ENCODE peak calls at places on chromosomes 2 and 18, in ten cellular contexts. One of them, this sample, is unnamed.

GRCh38 chr2:160039166-160039903 is 23.1 kb downstream of the PLA2R1 start:
- ATAC-seq in naive thymus-derived CD4-positive, alpha-beta T cell: no peak
- ATAC-seq in activated T-helper 17 cell treated with anti-CD3 and anti-CD28 coated beads, Interleukin-2, amount 50 U/mL, for 72 hours: no peak
- ATAC-seq in heart right ventricle: no peak
- ATAC-seq in left lobe of liver: peak; percentile 47
- ATAC-seq in esophagus mucosa: no peak
- ATAC-seq in mucosa of descending colon: no peak
- ATAC-seq in lower lobe of right lung: peak; percentile 51
- ATAC-seq in activated CD8-positive, alpha-beta memory T cell treated with anti-CD3 and anti-CD28 coated beads, Interleukin-2, amount 10 ng/mL, durations not matched to agents 7 days and 5 days: no peak
- ATAC-seq in GM23338: no peak
- ATAC-seq in this sample: no peak

GRCh38 chr2:208294482-208295024 is 28.5 kb downstream of the PIKFYVE start:
- ATAC-seq in naive thymus-derived CD4-positive, alpha-beta T cell: no peak
- ATAC-seq in activated T-helper 17 cell treated with anti-CD3 and anti-CD28 coated beads, Interleukin-2, amount 50 U/mL, for 72 hours: no peak
- ATAC-seq in heart right ventricle: no peak
- ATAC-seq in left lobe of liver: no peak
- ATAC-seq in esophagus mucosa: no peak
- ATAC-seq in mucosa of descending colon: no peak
- ATAC-seq in lower lobe of right lung: no peak
- ATAC-seq in activated CD8-positive, alpha-beta memory T cell treated with anti-CD3 and anti-CD28 coated beads, Interleukin-2, amount 10 ng/mL, durations not matched to agents 7 days and 5 days: no peak
- ATAC-seq in GM23338: no peak
- ATAC-seq in this sample: no peak

GRCh38 chr2:191365089-191365488 is 119.9 kb downstream of the MYO1B start:
- ATAC-seq in naive thymus-derived CD4-positive, alpha-beta T cell: no peak
- ATAC-seq in activated T-helper 17 cell treated with anti-CD3 and anti-CD28 coated beads, Interleukin-2, amount 50 U/mL, for 72 hours: no peak
- ATAC-seq in heart right ventricle: no peak
- ATAC-seq in left lobe of liver: no peak
- ATAC-seq in esophagus mucosa: no peak
- ATAC-seq in mucosa of descending colon: peak; percentile 58
- ATAC-seq in lower lobe of right lung: no peak
- ATAC-seq in activated CD8-positive, alpha-beta memory T cell treated with anti-CD3 and anti-CD28 coated beads, Interleukin-2, amount 10 ng/mL, durations not matched to agents 7 days and 5 days: no peak
- ATAC-seq in GM23338: no peak
- ATAC-seq in this sample: no peak

GRCh38 chr2:15812187-15812830 is 128.0 kb upstream of the MYCN start:
- ATAC-seq in naive thymus-derived CD4-positive, alpha-beta T cell: no peak
- ATAC-seq in activated T-helper 17 cell treated with anti-CD3 and anti-CD28 coated beads, Interleukin-2, amount 50 U/mL, for 72 hours: no peak
- ATAC-seq in heart right ventricle: no peak
- ATAC-seq in left lobe of liver: no peak
- ATAC-seq in esophagus mucosa: no peak
- ATAC-seq in mucosa of descending colon: no peak
- ATAC-seq in lower lobe of right lung: no peak
- ATAC-seq in activated CD8-positive, alpha-beta memory T cell treated with anti-CD3 and anti-CD28 coated beads, Interleukin-2, amount 10 ng/mL, durations not matched to agents 7 days and 5 days: no peak
- ATAC-seq in GM23338: peak; percentile 24
- ATAC-seq in this sample: no peak

GRCh38 chr2:30871980-30872789 is 64.9 kb upstream of the CAPN13 start:
- ATAC-seq in naive thymus-derived CD4-positive, alpha-beta T cell: no peak
- ATAC-seq in activated T-helper 17 cell treated with anti-CD3 and anti-CD28 coated beads, Interleukin-2, amount 50 U/mL, for 72 hours: no peak
- ATAC-seq in heart right ventricle: peak; percentile 61
- ATAC-seq in left lobe of liver: no peak
- ATAC-seq in esophagus mucosa: peak; percentile 97
- ATAC-seq in mucosa of descending colon: no peak
- ATAC-seq in lower lobe of right lung: peak; percentile 93
- ATAC-seq in activated CD8-positive, alpha-beta memory T cell treated with anti-CD3 and anti-CD28 coated beads, Interleukin-2, amount 10 ng/mL, durations not matched to agents 7 days and 5 days: no peak
- ATAC-seq in GM23338: peak; percentile 95
- ATAC-seq in this sample: no peak

GRCh38 chr2:240387669-240388358 is 47.6 kb upstream of the GPC1 start:
- ATAC-seq in naive thymus-derived CD4-positive, alpha-beta T cell: no peak
- ATAC-seq in activated T-helper 17 cell treated with anti-CD3 and anti-CD28 coated beads, Interleukin-2, amount 50 U/mL, for 72 hours: no peak
- ATAC-seq in heart right ventricle: peak; percentile 67
- ATAC-seq in left lobe of liver: no peak
- ATAC-seq in esophagus mucosa: no peak
- ATAC-seq in mucosa of descending colon: peak; percentile 30
- ATAC-seq in lower lobe of right lung: no peak
- ATAC-seq in activated CD8-positive, alpha-beta memory T cell treated with anti-CD3 and anti-CD28 coated beads, Interleukin-2, amount 10 ng/mL, durations not matched to agents 7 days and 5 days: no peak
- ATAC-seq in GM23338: no peak
- ATAC-seq in this sample: peak; percentile 54

GRCh38 chr18:11981633-11982366 is 493 bp downstream of the IMPA2 start:
- ATAC-seq in naive thymus-derived CD4-positive, alpha-beta T cell: peak; percentile 0
- ATAC-seq in activated T-helper 17 cell treated with anti-CD3 and anti-CD28 coated beads, Interleukin-2, amount 50 U/mL, for 72 hours: peak; percentile 15
- ATAC-seq in heart right ventricle: peak; percentile 4
- ATAC-seq in left lobe of liver: peak; percentile 25
- ATAC-seq in esophagus mucosa: peak; percentile 12
- ATAC-seq in mucosa of descending colon: peak; percentile 27
- ATAC-seq in lower lobe of right lung: peak; percentile 29
- ATAC-seq in activated CD8-positive, alpha-beta memory T cell treated with anti-CD3 and anti-CD28 coated beads, Interleukin-2, amount 10 ng/mL, durations not matched to agents 7 days and 5 days: peak; percentile 9
- ATAC-seq in GM23338: peak; percentile 17
- ATAC-seq in this sample: peak; percentile 2

GRCh38 chr2:241273552-241273988 is 41.9 kb downstream of the HDLBP start:
- ATAC-seq in naive thymus-derived CD4-positive, alpha-beta T cell: no peak
- ATAC-seq in activated T-helper 17 cell treated with anti-CD3 and anti-CD28 coated beads, Interleukin-2, amount 50 U/mL, for 72 hours: no peak
- ATAC-seq in heart right ventricle: no peak
- ATAC-seq in left lobe of liver: peak; percentile 22
- ATAC-seq in esophagus mucosa: no peak
- ATAC-seq in mucosa of descending colon: no peak
- ATAC-seq in lower lobe of right lung: no peak
- ATAC-seq in activated CD8-positive, alpha-beta memory T cell treated with anti-CD3 and anti-CD28 coated beads, Interleukin-2, amount 10 ng/mL, durations not matched to agents 7 days and 5 days: no peak
- ATAC-seq in GM23338: peak; percentile 30
- ATAC-seq in this sample: no peak

GRCh38 chr2:11658208-11658607 is 11.8 kb downstream of the NTSR2 start:
- ATAC-seq in naive thymus-derived CD4-positive, alpha-beta T cell: no peak
- ATAC-seq in activated T-helper 17 cell treated with anti-CD3 and anti-CD28 coated beads, Interleukin-2, amount 50 U/mL, for 72 hours: no peak
- ATAC-seq in heart right ventricle: no peak
- ATAC-seq in left lobe of liver: no peak
- ATAC-seq in esophagus mucosa: peak; percentile 76
- ATAC-seq in mucosa of descending colon: no peak
- ATAC-seq in lower lobe of right lung: no peak
- ATAC-seq in activated CD8-positive, alpha-beta memory T cell treated with anti-CD3 and anti-CD28 coated beads, Interleukin-2, amount 10 ng/mL, durations not matched to agents 7 days and 5 days: no peak
- ATAC-seq in GM23338: no peak
- ATAC-seq in this sample: no peak

GRCh38 chr2:183113630-183114029 is 10.6 kb upstream of the NUP35 start:
- ATAC-seq in naive thymus-derived CD4-positive, alpha-beta T cell: no peak
- ATAC-seq in activated T-helper 17 cell treated with anti-CD3 and anti-CD28 coated beads, Interleukin-2, amount 50 U/mL, for 72 hours: no peak
- ATAC-seq in heart right ventricle: no peak
- ATAC-seq in left lobe of liver: no peak
- ATAC-seq in esophagus mucosa: no peak
- ATAC-seq in mucosa of descending colon: no peak
- ATAC-seq in lower lobe of right lung: no peak
- ATAC-seq in activated CD8-positive, alpha-beta memory T cell treated with anti-CD3 and anti-CD28 coated beads, Interleukin-2, amount 10 ng/mL, durations not matched to agents 7 days and 5 days: no peak
- ATAC-seq in GM23338: no peak
- ATAC-seq in this sample: no peak

GRCh38 chr2:46902465-46902864 is 13.1 kb downstream of the MCFD2 start:
- ATAC-seq in naive thymus-derived CD4-positive, alpha-beta T cell: no peak
- ATAC-seq in activated T-helper 17 cell treated with anti-CD3 and anti-CD28 coated beads, Interleukin-2, amount 50 U/mL, for 72 hours: no peak
- ATAC-seq in heart right ventricle: no peak
- ATAC-seq in left lobe of liver: no peak
- ATAC-seq in esophagus mucosa: no peak
- ATAC-seq in mucosa of descending colon: no peak
- ATAC-seq in lower lobe of right lung: no peak
- ATAC-seq in activated CD8-positive, alpha-beta memory T cell treated with anti-CD3 and anti-CD28 coated beads, Interleukin-2, amount 10 ng/mL, durations not matched to agents 7 days and 5 days: no peak
- ATAC-seq in GM23338: no peak
- ATAC-seq in this sample: no peak

GRCh38 chr18:607930-608329 is 11.1 kb downstream of the CLUL1 start:
- ATAC-seq in naive thymus-derived CD4-positive, alpha-beta T cell: no peak
- ATAC-seq in activated T-helper 17 cell treated with anti-CD3 and anti-CD28 coated beads, Interleukin-2, amount 50 U/mL, for 72 hours: no peak
- ATAC-seq in heart right ventricle: no peak
- ATAC-seq in left lobe of liver: no peak
- ATAC-seq in esophagus mucosa: no peak
- ATAC-seq in mucosa of descending colon: no peak
- ATAC-seq in lower lobe of right lung: peak; percentile 42
- ATAC-seq in activated CD8-positive, alpha-beta memory T cell treated with anti-CD3 and anti-CD28 coated beads, Interleukin-2, amount 10 ng/mL, durations not matched to agents 7 days and 5 days: no peak
- ATAC-seq in GM23338: no peak
- ATAC-seq in this sample: peak; percentile 10

GRCh38 chr2:3147641-3148530 is 229.7 kb downstream of the EIPR1 start:
- ATAC-seq in naive thymus-derived CD4-positive, alpha-beta T cell: peak; percentile 23
- ATAC-seq in activated T-helper 17 cell treated with anti-CD3 and anti-CD28 coated beads, Interleukin-2, amount 50 U/mL, for 72 hours: no peak
- ATAC-seq in heart right ventricle: no peak
- ATAC-seq in left lobe of liver: peak; percentile 8
- ATAC-seq in esophagus mucosa: no peak
- ATAC-seq in mucosa of descending colon: peak; percentile 9
- ATAC-seq in lower lobe of right lung: no peak
- ATAC-seq in activated CD8-positive, alpha-beta memory T cell treated with anti-CD3 and anti-CD28 coated beads, Interleukin-2, amount 10 ng/mL, durations not matched to agents 7 days and 5 days: no peak
- ATAC-seq in GM23338: no peak
- ATAC-seq in this sample: no peak

GRCh38 chr18:31399336-31400032 is 22.9 kb downstream of the DSG4 start:
- ATAC-seq in naive thymus-derived CD4-positive, alpha-beta T cell: no peak
- ATAC-seq in activated T-helper 17 cell treated with anti-CD3 and anti-CD28 coated beads, Interleukin-2, amount 50 U/mL, for 72 hours: no peak
- ATAC-seq in heart right ventricle: no peak
- ATAC-seq in left lobe of liver: no peak
- ATAC-seq in esophagus mucosa: peak; percentile 79
- ATAC-seq in mucosa of descending colon: peak; percentile 74
- ATAC-seq in lower lobe of right lung: no peak
- ATAC-seq in activated CD8-positive, alpha-beta memory T cell treated with anti-CD3 and anti-CD28 coated beads, Interleukin-2, amount 10 ng/mL, durations not matched to agents 7 days and 5 days: no peak
- ATAC-seq in GM23338: no peak
- ATAC-seq in this sample: no peak

GRCh38 chr2:226136739-226137138 is 662.9 kb downstream of the IRS1 start:
- ATAC-seq in naive thymus-derived CD4-positive, alpha-beta T cell: peak; percentile 86
- ATAC-seq in activated T-helper 17 cell treated with anti-CD3 and anti-CD28 coated beads, Interleukin-2, amount 50 U/mL, for 72 hours: no peak
- ATAC-seq in heart right ventricle: no peak
- ATAC-seq in left lobe of liver: no peak
- ATAC-seq in esophagus mucosa: peak; percentile 54
- ATAC-seq in mucosa of descending colon: peak; percentile 38
- ATAC-seq in lower lobe of right lung: peak; percentile 59
- ATAC-seq in activated CD8-positive, alpha-beta memory T cell treated with anti-CD3 and anti-CD28 coated beads, Interleukin-2, amount 10 ng/mL, durations not matched to agents 7 days and 5 days: no peak
- ATAC-seq in GM23338: no peak
- ATAC-seq in this sample: no peak

GRCh38 chr18:76578571-76579300 is 83.7 kb upstream of the ZNF516 start:
- ATAC-seq in naive thymus-derived CD4-positive, alpha-beta T cell: peak; percentile 37
- ATAC-seq in activated T-helper 17 cell treated with anti-CD3 and anti-CD28 coated beads, Interleukin-2, amount 50 U/mL, for 72 hours: no peak
- ATAC-seq in heart right ventricle: no peak
- ATAC-seq in left lobe of liver: no peak
- ATAC-seq in esophagus mucosa: no peak
- ATAC-seq in mucosa of descending colon: no peak
- ATAC-seq in lower lobe of right lung: no peak
- ATAC-seq in activated CD8-positive, alpha-beta memory T cell treated with anti-CD3 and anti-CD28 coated beads, Interleukin-2, amount 10 ng/mL, durations not matched to agents 7 days and 5 days: no peak
- ATAC-seq in GM23338: peak; percentile 94
- ATAC-seq in this sample: peak; percentile 19

GRCh38 chr2:161104054-161104553 is 56.1 kb upstream of the TANK start:
- ATAC-seq in naive thymus-derived CD4-positive, alpha-beta T cell: no peak
- ATAC-seq in activated T-helper 17 cell treated with anti-CD3 and anti-CD28 coated beads, Interleukin-2, amount 50 U/mL, for 72 hours: peak; percentile 89
- ATAC-seq in heart right ventricle: no peak
- ATAC-seq in left lobe of liver: no peak
- ATAC-seq in esophagus mucosa: no peak
- ATAC-seq in mucosa of descending colon: no peak
- ATAC-seq in lower lobe of right lung: no peak
- ATAC-seq in activated CD8-positive, alpha-beta memory T cell treated with anti-CD3 and anti-CD28 coated beads, Interleukin-2, amount 10 ng/mL, durations not matched to agents 7 days and 5 days: peak; percentile 81
- ATAC-seq in GM23338: no peak
- ATAC-seq in this sample: no peak

GRCh38 chr18:4878480-4878879 is 318.6 kb downstream of the AKAIN1 start:
- ATAC-seq in naive thymus-derived CD4-positive, alpha-beta T cell: no peak
- ATAC-seq in activated T-helper 17 cell treated with anti-CD3 and anti-CD28 coated beads, Interleukin-2, amount 50 U/mL, for 72 hours: no peak
- ATAC-seq in heart right ventricle: no peak
- ATAC-seq in left lobe of liver: no peak
- ATAC-seq in esophagus mucosa: no peak
- ATAC-seq in mucosa of descending colon: no peak
- ATAC-seq in lower lobe of right lung: no peak
- ATAC-seq in activated CD8-positive, alpha-beta memory T cell treated with anti-CD3 and anti-CD28 coated beads, Interleukin-2, amount 10 ng/mL, durations not matched to agents 7 days and 5 days: no peak
- ATAC-seq in GM23338: peak; percentile 50
- ATAC-seq in this sample: no peak

GRCh38 chr2:134367915-134368911 is 114.3 kb downstream of the MGAT5 start:
- ATAC-seq in naive thymus-derived CD4-positive, alpha-beta T cell: peak; percentile 31
- ATAC-seq in activated T-helper 17 cell treated with anti-CD3 and anti-CD28 coated beads, Interleukin-2, amount 50 U/mL, for 72 hours: peak; percentile 51
- ATAC-seq in heart right ventricle: no peak
- ATAC-seq in left lobe of liver: peak; percentile 37
- ATAC-seq in esophagus mucosa: no peak
- ATAC-seq in mucosa of descending colon: no peak
- ATAC-seq in lower lobe of right lung: no peak
- ATAC-seq in activated CD8-positive, alpha-beta memory T cell treated with anti-CD3 and anti-CD28 coated beads, Interleukin-2, amount 10 ng/mL, durations not matched to agents 7 days and 5 days: no peak
- ATAC-seq in GM23338: no peak
- ATAC-seq in this sample: no peak

GRCh38 chr18:70621710-70622109 is 332.9 kb downstream of the SOCS6 start:
- ATAC-seq in naive thymus-derived CD4-positive, alpha-beta T cell: peak; percentile 79
- ATAC-seq in activated T-helper 17 cell treated with anti-CD3 and anti-CD28 coated beads, Interleukin-2, amount 50 U/mL, for 72 hours: peak; percentile 52
- ATAC-seq in heart right ventricle: no peak
- ATAC-seq in left lobe of liver: no peak
- ATAC-seq in esophagus mucosa: no peak
- ATAC-seq in mucosa of descending colon: peak; percentile 9
- ATAC-seq in lower lobe of right lung: no peak
- ATAC-seq in activated CD8-positive, alpha-beta memory T cell treated with anti-CD3 and anti-CD28 coated beads, Interleukin-2, amount 10 ng/mL, durations not matched to agents 7 days and 5 days: no peak
- ATAC-seq in GM23338: no peak
- ATAC-seq in this sample: no peak

GRCh38 chr2:209473930-209474419 is 50.1 kb downstream of the MAP2 start:
- ATAC-seq in naive thymus-derived CD4-positive, alpha-beta T cell: no peak
- ATAC-seq in activated T-helper 17 cell treated with anti-CD3 and anti-CD28 coated beads, Interleukin-2, amount 50 U/mL, for 72 hours: no peak
- ATAC-seq in heart right ventricle: no peak
- ATAC-seq in left lobe of liver: no peak
- ATAC-seq in esophagus mucosa: peak; percentile 38
- ATAC-seq in mucosa of descending colon: no peak
- ATAC-seq in lower lobe of right lung: peak; percentile 94
- ATAC-seq in activated CD8-positive, alpha-beta memory T cell treated with anti-CD3 and anti-CD28 coated beads, Interleukin-2, amount 10 ng/mL, durations not matched to agents 7 days and 5 days: no peak
- ATAC-seq in GM23338: no peak
- ATAC-seq in this sample: peak; percentile 41

GRCh38 chr18:2714140-2714539 is 58.6 kb downstream of the SMCHD1 start:
- ATAC-seq in naive thymus-derived CD4-positive, alpha-beta T cell: no peak
- ATAC-seq in activated T-helper 17 cell treated with anti-CD3 and anti-CD28 coated beads, Interleukin-2, amount 50 U/mL, for 72 hours: peak; percentile 38
- ATAC-seq in heart right ventricle: no peak
- ATAC-seq in left lobe of liver: no peak
- ATAC-seq in esophagus mucosa: no peak
- ATAC-seq in mucosa of descending colon: peak; percentile 47
- ATAC-seq in lower lobe of right lung: no peak
- ATAC-seq in activated CD8-positive, alpha-beta memory T cell treated with anti-CD3 and anti-CD28 coated beads, Interleukin-2, amount 10 ng/mL, durations not matched to agents 7 days and 5 days: peak; percentile 51
- ATAC-seq in GM23338: no peak
- ATAC-seq in this sample: no peak

This sample was measured in gastroesophageal sphincter.